ENCODE peak calls at places on chromosome X, in seven cellular contexts. R, J, N, H, Q, T and Z are unnamed samples.

GRCh38 chrX:40085086-40085551 is 12.6 kb downstream of the BCOR start:
- DNase-seq in R (no peak), J (no peak), N (no peak), H (no peak), Q (peak), T (no peak), Z (no peak)

GRCh38 chrX:72620550-72621145 is 48.0 kb upstream of the HDAC8 start:
- DNase-seq in R (peak), J (peak), N (peak), H (no peak), Q (peak), T (peak), Z (peak)

GRCh38 chrX:130083656-130084382 is 26.5 kb downstream of the ELF4 start:
- DNase-seq in R (no peak), J (no peak), N (no peak), H (no peak), Q (no peak), T (peak), Z (no peak)

GRCh38 chrX:46559062-46559461 is 13.8 kb upstream of the ZNF674 start:
- DNase-seq in R (no peak), J (no peak), N (no peak), H (no peak), Q (peak), T (no peak), Z (no peak)

GRCh38 chrX:47687249-47687648 is 28.3 kb upstream of the UXT start:
- DNase-seq in R (no peak), J (no peak), N (no peak), H (no peak), Q (no peak), T (no peak), Z (no peak)

GRCh38 chrX:12162420-12162819 is 24.1 kb downstream of the FRMPD4 start:
- DNase-seq in R (no peak), J (no peak), N (no peak), H (no peak), Q (peak), T (no peak), Z (no peak)

GRCh38 chrX:17824980-17825379 is 36.1 kb downstream of the RAI2 start:
- DNase-seq in R (no peak), J (no peak), N (no peak), H (no peak), Q (peak), T (no peak), Z (no peak)

GRCh38 chrX:125203379-125203736 is 116.3 kb upstream of the TEX13C start:
- DNase-seq in R (no peak), J (no peak), N (no peak), H (no peak), Q (no peak), T (no peak), Z (no peak)

GRCh38 chrX:71909956-71910355 is 689 bp upstream of the NHSL2 start:
- DNase-seq in R (no peak), J (no peak), N (no peak), H (no peak), Q (peak), T (no peak), Z (peak)

GRCh38 chrX:9966775-9967408 is at the start of gene CLDN34:
- DNase-seq in R (no peak), J (no peak), N (no peak), H (no peak), Q (no peak), T (no peak), Z (no peak)

GRCh38 chrX:42075032-42075431 is 151.7 kb upstream of the CASK start:
- DNase-seq in R (no peak), J (no peak), N (no peak), H (no peak), Q (no peak), T (no peak), Z (no peak)

GRCh38 chrX:140916891-140917290 is 85.5 kb upstream of the SPANXB1 start:
- DNase-seq in R (no peak), J (no peak), N (no peak), H (no peak), Q (no peak), T (no peak), Z (no peak)

GRCh38 chrX:3052864-3053263 is 11.6 kb downstream of the ARSF start:
- DNase-seq in R (no peak), J (no peak), N (no peak), H (no peak), Q (no peak), T (no peak), Z (no peak)

GRCh38 chrX:53282313-53282712 is 929 bp upstream of the IQSEC2 start:
- DNase-seq in R (no peak), J (no peak), N (no peak), H (no peak), Q (no peak), T (no peak), Z (no peak)